ENCODE peak calls at places on chromosomes 4 and X, in seven cellular contexts. U is SK-N-SH, A is HCT116, W is HepG2, B is GM12878, P is K562, R is H1. K is an unnamed sample.

GRCh38 chr4:182265881-182266280 is 22.7 kb downstream of the TENM3 start:
- DNase-seq in U (no peak), A (peak), W (peak), B (no peak), P (peak), R (no peak), K (no peak)

GRCh38 chrX:2320089-2320488 is 180.7 kb downstream of the DHRSX start:
- DNase-seq in U (no peak), A (no peak), W (no peak), B (no peak), P (peak), R (no peak), K (no peak)

GRCh38 chrX:152137771-152138387 is 498 bp downstream of the MAGEA10 start:
- DNase-seq in U (no peak), A (no peak), W (no peak), B (no peak), P (no peak), R (no peak), K (no peak)

GRCh38 chrX:129359269-129359668 is 164.0 kb downstream of the SMARCA1 start:
- DNase-seq in U (no peak), A (no peak), W (peak), B (no peak), P (no peak), R (no peak), K (no peak)

GRCh38 chr4:128384765-128385164 is 97.2 kb upstream of the PGRMC2 start:
- DNase-seq in U (no peak), A (no peak), W (no peak), B (no peak), P (no peak), R (no peak), K (no peak)

GRCh38 chr4:3235030-3235345 is 14.0 kb upstream of the MSANTD1 start:
- DNase-seq in U (no peak), A (no peak), W (no peak), B (no peak), P (no peak), R (no peak), K (no peak)

GRCh38 chr4:84499065-84499982 is at the start of gene NKX6-1:
- DNase-seq in U (peak), A (peak), W (no peak), B (no peak), P (no peak), R (peak), K (no peak)

GRCh38 chrX:74343970-74344622 is 40.1 kb downstream of the ZCCHC13 start:
- DNase-seq in U (peak), A (peak), W (peak), B (peak), P (peak), R (peak), K (peak)

GRCh38 chr4:74426101-74426500 is 18.8 kb upstream of the AREG start:
- DNase-seq in U (no peak), A (no peak), W (no peak), B (no peak), P (no peak), R (no peak), K (no peak)

GRCh38 chr4:168811793-168812651 is 198.0 kb downstream of the CBR4 start:
- DNase-seq in U (no peak), A (no peak), W (no peak), B (no peak), P (no peak), R (no peak), K (no peak)

GRCh38 chrX:106684207-106684606 is 42.3 kb upstream of the RNF128 start:
- DNase-seq in U (no peak), A (no peak), W (no peak), B (no peak), P (no peak), R (no peak), K (peak)

GRCh38 chrX:106680716-106681115 is 45.8 kb upstream of the RNF128 start:
- DNase-seq in U (no peak), A (no peak), W (no peak), B (no peak), P (no peak), R (no peak), K (no peak)
- TF ChIP-seq JUND in U (no peak), A (no peak), W (no peak), B (no peak), P (no peak), R (no peak), K (no peak)

DNA sequence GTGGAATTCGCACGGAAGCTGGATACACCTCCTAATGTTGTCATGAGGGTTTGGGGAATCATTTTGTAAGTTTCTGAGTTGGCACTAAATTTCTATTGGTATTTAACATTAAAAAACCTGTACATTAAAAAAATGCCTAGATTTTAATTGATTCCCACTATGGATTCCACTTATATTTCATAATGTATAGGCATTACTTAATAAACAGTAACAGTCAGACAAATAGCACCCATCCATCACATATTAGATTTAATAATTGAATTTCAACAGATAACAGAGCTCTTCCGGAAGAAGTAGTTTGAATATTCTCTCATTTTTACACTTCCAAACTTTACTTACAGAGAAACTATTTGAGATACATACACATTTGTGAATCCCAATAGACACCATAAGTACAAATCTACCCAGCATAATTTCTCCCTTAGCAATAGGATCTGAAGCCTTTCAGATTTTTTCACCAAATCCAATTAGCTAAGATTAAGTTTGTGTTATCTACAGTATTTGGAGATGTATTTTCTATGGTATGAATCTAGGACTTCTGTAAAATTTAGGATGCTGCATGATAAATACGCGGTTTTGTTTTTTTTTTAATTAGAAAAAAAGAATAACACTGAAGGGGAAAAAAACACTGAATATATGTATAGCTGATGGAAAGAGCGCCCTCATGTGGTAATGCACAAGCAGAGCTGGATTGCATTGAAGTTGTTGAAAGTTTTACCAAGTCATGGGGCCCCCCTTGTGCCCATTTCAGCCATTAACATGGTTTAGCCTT is 12.2 kb upstream of the ODAM start:
- DNase-seq in U (peak), A (peak), W (peak), B (no peak), P (peak), R (peak), K (no peak)
- TF ChIP-seq JUND in U (no peak), A (no peak), W (no peak), B (no peak), P (no peak), R (no peak), K (no peak)

GRCh38 chrX:133921764-133922389 is 63.5 kb downstream of the GPC3 start:
- DNase-seq in U (peak), A (peak), W (peak), B (no peak), P (peak), R (peak), K (peak)
- TF ChIP-seq JUND in U (no peak), A (no peak), W (no peak), B (no peak), P (no peak), R (no peak), K (no peak)

GRCh38 chr4:60683953-60684352 is 516.2 kb upstream of the ADGRL3 start:
- DNase-seq in U (no peak), A (no peak), W (no peak), B (no peak), P (no peak), R (no peak), K (no peak)
- TF ChIP-seq JUND in U (peak), A (no peak), W (no peak), B (no peak), P (no peak), R (no peak), K (no peak)

GRCh38 chrX:68895339-68896250 is 66.8 kb downstream of the EFNB1 start:
- DNase-seq in U (peak), A (no peak), W (peak), B (no peak), P (peak), R (no peak), K (peak)
- TF ChIP-seq JUND in U (no peak), A (no peak), W (no peak), B (no peak), P (no peak), R (no peak), K (no peak)

DNA sequence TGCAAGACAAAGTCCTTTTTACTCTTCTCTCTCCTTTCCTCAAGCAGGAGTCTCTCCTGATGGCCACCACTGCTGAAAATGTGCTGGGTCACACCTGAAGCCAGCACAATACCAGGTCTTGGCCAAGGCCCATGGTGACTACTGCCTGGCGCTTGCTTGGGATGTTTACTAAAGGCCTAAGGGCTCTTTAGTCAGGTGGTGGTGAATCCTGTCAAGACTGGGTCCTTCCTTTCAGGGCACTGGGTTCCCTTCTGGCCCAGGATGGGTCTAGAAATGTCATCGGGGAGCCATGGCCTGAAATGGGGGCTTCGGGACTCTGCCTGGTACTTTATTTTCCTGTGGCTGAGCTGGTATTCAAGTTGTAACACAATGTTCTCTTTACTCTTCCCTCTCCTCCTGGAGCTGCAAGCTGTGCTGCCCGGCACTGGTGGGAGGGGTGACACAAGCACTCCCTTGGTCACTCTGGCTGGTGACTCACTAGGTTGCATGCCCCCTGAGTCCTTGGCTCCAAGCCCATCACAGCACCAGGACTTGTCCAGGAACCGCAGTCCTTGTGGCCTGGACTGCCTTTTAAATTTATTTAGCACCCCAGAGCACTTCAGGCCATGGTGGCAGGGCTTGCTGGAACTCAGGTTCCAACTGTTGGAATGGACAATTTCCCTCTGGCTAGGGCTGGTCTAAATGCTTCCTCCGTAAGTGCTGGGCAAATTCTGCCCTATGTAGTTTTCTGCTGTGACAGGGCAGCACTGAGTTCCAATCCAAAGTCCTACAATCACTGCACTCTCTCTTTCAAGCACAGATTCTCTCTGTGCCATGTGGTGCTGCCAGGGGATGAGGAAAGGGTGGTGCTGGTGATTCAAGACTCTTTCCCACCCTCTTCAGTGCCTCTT is 11.3 kb downstream of the ARL13A start:
- DNase-seq in U (no peak), A (peak), W (peak), B (no peak), P (peak), R (no peak), K (no peak)
- TF ChIP-seq JUND in U (no peak), A (peak), W (no peak), B (no peak), P (no peak), R (no peak), K (no peak)

DNA sequence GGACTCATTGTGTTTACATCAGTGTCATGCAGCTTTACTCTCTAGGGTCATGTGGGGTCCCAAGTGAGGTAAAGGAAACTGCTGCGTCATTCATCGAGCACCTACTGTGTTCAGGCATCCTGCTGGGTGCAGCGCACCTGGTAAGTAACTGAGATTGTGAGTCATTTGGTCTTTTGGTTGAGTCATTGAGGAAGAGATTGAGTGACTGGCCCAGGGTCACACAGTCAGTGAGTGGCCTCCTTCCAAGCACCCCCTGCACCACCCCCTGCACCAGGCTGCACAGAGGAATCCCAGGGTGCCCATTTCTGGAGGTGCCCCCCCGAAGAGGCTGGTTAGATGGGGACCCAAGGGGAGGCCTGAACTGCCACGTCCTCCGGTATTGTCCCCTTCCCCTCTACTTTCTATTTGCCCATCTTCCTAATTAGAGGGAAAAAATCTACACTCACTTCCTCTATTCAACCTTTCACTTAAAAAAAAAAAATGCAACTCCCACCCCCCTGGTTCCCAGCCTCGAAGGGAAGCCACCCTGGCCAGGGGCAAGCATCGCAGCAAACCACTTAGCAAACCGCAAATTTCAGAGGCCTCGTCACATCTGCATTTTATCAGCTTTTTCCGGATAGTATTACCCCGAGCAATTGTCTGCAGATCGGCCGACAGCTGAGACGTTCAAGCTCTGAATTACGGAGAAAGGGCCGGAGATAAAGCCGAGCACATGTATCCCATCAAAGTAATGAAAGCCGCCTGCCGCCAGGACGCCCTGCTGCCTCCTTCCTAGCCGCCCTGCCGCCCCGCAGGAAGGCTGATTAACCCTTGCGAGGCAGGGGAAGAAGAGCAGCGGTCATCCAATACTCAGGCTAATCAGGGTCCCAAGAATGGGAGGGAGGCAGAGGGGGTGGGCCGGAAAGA is 96.3 kb upstream of the MSX1 start:
- DNase-seq in U (peak), A (peak), W (no peak), B (peak), P (no peak), R (peak), K (no peak)
- TF ChIP-seq JUND in U (peak), A (no peak), W (no peak), B (no peak), P (no peak), R (peak), K (no peak)

K was measured in T47D.